ENCODE peak calls at places on chromosomes 3 and 15, in ten cellular contexts. W is M059J; X is mucosa of gallbladder; U is stimulated activated naive CD8-positive, alpha-beta T cell treated with anti-CD3 and anti-CD28 coated beads, Interleukin-15, Interleukin-2, amounts not matched to agents 100 U/mL and 50 U/mL, for 24 hours; V is activated CD8-positive, alpha-beta T cell treated with anti-CD3 and anti-CD28 coated beads, Interleukin-2, amount 10 ng/mL, durations not matched to agents 7 days and 5 days; C is RWPE1; Q is astrocyte of the spinal cord; I is hypothalamus; F is brain microvascular endothelial cell; T is OCI-LY7. N is an unnamed sample.
A peak's percentile ranks its signal among the peaks of the same experiment; 100 is the strongest.

GRCh38 chr15:48352474-48353072 is 21.3 kb downstream of the DUT start:
- DNase-seq in W (peak; percentile 76), Q (peak; percentile 82), X (peak; percentile 58), F (peak; percentile 66), V (peak; percentile 68), C (peak; percentile 63), U (peak; percentile 41), T (peak; percentile 77), I (peak; percentile 10), N (peak; percentile 75)

GRCh38 chr15:73897441-73898261 is 24.3 kb downstream of the TBC1D21 start:
- DNase-seq in W (peak; percentile 96), Q (peak; percentile 88), U (peak; percentile 69), I (no peak), C (peak; percentile 64), V (peak; percentile 84), X (no peak), T (peak; percentile 30), F (peak; percentile 84), N (peak; percentile 75)

GRCh38 chr3:149625795-149626194 is 32.0 kb downstream of the WWTR1 start:
- DNase-seq in I (no peak), X (no peak), F (no peak), T (no peak), C (no peak), Q (no peak), W (peak; percentile 84), U (no peak), V (no peak), N (no peak)

GRCh38 chr15:88918738-88919137 is 5.6 kb upstream of the MFGE8 start:
- DNase-seq in Q (peak; percentile 98), T (no peak), U (peak; percentile 47), W (peak; percentile 99), F (peak; percentile 95), C (peak; percentile 90), X (no peak), V (no peak), I (no peak), N (no peak)

GRCh38 chr15:75452364-75452967 is 976 bp upstream of the SIN3A start:
- DNase-seq in C (peak; percentile 70), W (peak; percentile 86), Q (peak; percentile 86), I (peak; percentile 56), T (peak; percentile 89), V (peak; percentile 90), X (peak; percentile 88), U (peak; percentile 81), F (peak; percentile 68), N (peak; percentile 88)

GRCh38 chr15:68205949-68206539 is 912 bp upstream of the CALML4 start:
- DNase-seq in I (no peak), X (peak; percentile 75), C (no peak), U (no peak), V (no peak), T (no peak), Q (no peak), F (no peak), W (no peak), N (peak; percentile 64)

GRCh38 chr3:152139651-152140050 is 129.1 kb upstream of the MBNL1 start:
- DNase-seq in U (no peak), C (no peak), W (no peak), Q (no peak), V (no peak), F (no peak), I (no peak), X (no peak), T (no peak), N (no peak)

GRCh38 chr3:78907367-78907766 is 860.4 kb downstream of the ROBO1 start:
- DNase-seq in V (no peak), X (no peak), U (no peak), C (no peak), W (peak; percentile 14), I (no peak), T (no peak), Q (no peak), F (peak; percentile 39), N (no peak)

GRCh38 chr15:73518180-73518862 is 75.4 kb downstream of the REC114 start:
- DNase-seq in V (no peak), I (no peak), C (no peak), Q (no peak), U (no peak), X (no peak), T (no peak), W (no peak), F (no peak), N (no peak)

GRCh38 chr3:126342211-126342610 is 15.0 kb downstream of the KLF15 start:
- DNase-seq in I (no peak), U (no peak), W (no peak), C (no peak), V (no peak), Q (no peak), F (no peak), T (no peak), X (no peak), N (peak; percentile 3)

GRCh38 chr3:14811733-14812132 is 7.0 kb upstream of the FGD5 start:
- DNase-seq in Q (no peak), I (no peak), U (no peak), T (no peak), X (no peak), C (no peak), V (no peak), F (no peak), W (no peak), N (no peak)

GRCh38 chr3:100068758-100069345 is 45.4 kb downstream of the FILIP1L start:
- DNase-seq in U (peak; percentile 85), C (peak; percentile 50), I (peak; percentile 42), V (peak; percentile 90), W (peak; percentile 89), T (peak; percentile 69), Q (peak; percentile 78), X (peak; percentile 81), F (peak; percentile 61), N (peak; percentile 95)

GRCh38 chr3:181493423-181493822 is 218.3 kb upstream of the SOX2 start:
- DNase-seq in T (no peak), X (no peak), Q (peak; percentile 71), U (no peak), V (no peak), I (no peak), W (peak; percentile 4), C (no peak), F (no peak), N (no peak)

GRCh38 chr3:127768346-127769008 is 53.8 kb downstream of the MGLL start:
- DNase-seq in V (no peak), C (peak; percentile 97), Q (peak; percentile 94), T (no peak), U (no peak), F (peak; percentile 91), X (no peak), I (no peak), W (peak; percentile 99), N (peak; percentile 71)

N was measured in adrenal gland.